ENCODE peak calls at places on chromosomes 5 and 9, in seven cellular contexts. R is prostate gland, C is stomach, L is neural progenitor cell, B is MCF 10A, U is kidney epithelial cell, O is neural crest cell. D is an unnamed sample.

GRCh38 chr9:123561055-123561454 is 205.1 kb downstream of the CRB2 start:
- DNase-seq in R (no peak), C (no peak), L (no peak), B (no peak), U (no peak), O (no peak), D (no peak)

GRCh38 chr5:41903382-41903891 is 707 bp upstream of the RIMOC1 start:
- DNase-seq in R (no peak), C (no peak), L (no peak), B (no peak), U (no peak), O (no peak), D (no peak)

GRCh38 chr9:99491408-99492259 is 269.6 kb downstream of the SEC61B start:
- DNase-seq in R (no peak), C (no peak), L (no peak), B (no peak), U (no peak), O (no peak), D (no peak)

GRCh38 chr9:75658301-75658919 is 232.1 kb upstream of the PCSK5 start:
- DNase-seq in R (no peak), C (no peak), L (no peak), B (no peak), U (peak), O (no peak), D (no peak)

GRCh38 chr5:74673011-74673790 is 11.8 kb upstream of the HEXB start:
- DNase-seq in R (no peak), C (no peak), L (peak), B (peak), U (no peak), O (no peak), D (no peak)

GRCh38 chr5:147427784-147428401 is 82.0 kb downstream of the DPYSL3 start:
- DNase-seq in R (no peak), C (no peak), L (no peak), B (peak), U (no peak), O (no peak), D (no peak)

GRCh38 chr5:100901851-100902341 is 1.2 kb downstream of the ST8SIA4 start:
- DNase-seq in R (no peak), C (peak), L (peak), B (peak), U (no peak), O (no peak), D (no peak)

GRCh38 chr5:139141841-139142240 is 56.3 kb downstream of the SIL1 start:
- DNase-seq in R (peak), C (peak), L (no peak), B (peak), U (no peak), O (no peak), D (no peak)

GRCh38 chr9:5446451-5447236 is 3.7 kb upstream of the CD274 start:
- DNase-seq in R (no peak), C (no peak), L (no peak), B (no peak), U (no peak), O (no peak), D (no peak)

GRCh38 chr5:174251305-174251704 is 205.8 kb downstream of the NSG2 start:
- DNase-seq in R (no peak), C (no peak), L (no peak), B (no peak), U (no peak), O (no peak), D (no peak)

GRCh38 chr5:10438301-10438700 is 3.4 kb upstream of the ROPN1L start:
- DNase-seq in R (no peak), C (no peak), L (no peak), B (no peak), U (no peak), O (no peak), D (no peak)

GRCh38 chr9:114856210-114856941 is 50.5 kb upstream of the TNFSF15 start:
- DNase-seq in R (no peak), C (no peak), L (no peak), B (peak), U (no peak), O (no peak), D (no peak)

GRCh38 chr9:16869961-16870605 is 387 bp downstream of the BNC2 start:
- DNase-seq in R (no peak), C (no peak), L (peak), B (no peak), U (no peak), O (peak), D (no peak)

GRCh38 chr5:151123897-151124751 is 33.5 kb downstream of the ANXA6 start:
- DNase-seq in R (peak), C (peak), L (peak), B (peak), U (no peak), O (no peak), D (peak)

GRCh38 chr9:117622347-117622746 is 81.9 kb upstream of the TLR4 start:
- DNase-seq in R (no peak), C (no peak), L (peak), B (no peak), U (no peak), O (no peak), D (no peak)

GRCh38 chr5:123460296-123460729 is 37.1 kb upstream of the CEP120 start:
- DNase-seq in R (no peak), C (no peak), L (no peak), B (peak), U (peak), O (no peak), D (peak)

GRCh38 chr9:36867672-36868471 is 166.2 kb downstream of the PAX5 start:
- DNase-seq in R (no peak), C (peak), L (no peak), B (no peak), U (no peak), O (no peak), D (no peak)

GRCh38 chr5:76579166-76579765 is 43.9 kb downstream of the F2RL2 start:
- DNase-seq in R (no peak), C (no peak), L (no peak), B (peak), U (no peak), O (no peak), D (no peak)

GRCh38 chr5:1649554-1649953 is 125.8 kb upstream of the LPCAT1 start:
- DNase-seq in R (no peak), C (no peak), L (no peak), B (no peak), U (no peak), O (no peak), D (no peak)

GRCh38 chr9:35749515-35750255 is 598 bp downstream of the RGP1 start:
- DNase-seq in R (peak), C (peak), L (peak), B (peak), U (no peak), O (no peak), D (peak)

GRCh38 chr5:40605295-40605958 is 74.3 kb upstream of the PTGER4 start:
- DNase-seq in R (no peak), C (no peak), L (no peak), B (peak), U (no peak), O (no peak), D (no peak)

GRCh38 chr9:95079461-95079860 is 238.0 kb downstream of the FANCC start:
- DNase-seq in R (no peak), C (peak), L (no peak), B (no peak), U (no peak), O (no peak), D (no peak)

GRCh38 chr5:90000351-90000750 is 409.2 kb downstream of the CETN3 start:
- DNase-seq in R (no peak), C (no peak), L (no peak), B (no peak), U (no peak), O (no peak), D (no peak)

GRCh38 chr9:78149738-78150291 is 86.1 kb upstream of the CEP78 start:
- DNase-seq in R (no peak), C (no peak), L (no peak), B (no peak), U (no peak), O (no peak), D (no peak)

GRCh38 chr9:106697799-106698591 is 165.0 kb upstream of the ZNF462 start:
- DNase-seq in R (peak), C (peak), L (no peak), B (peak), U (peak), O (no peak), D (peak)

GRCh38 chr5:82331557-82331956 is 53.4 kb upstream of the RPS23 start:
- DNase-seq in R (no peak), C (no peak), L (no peak), B (no peak), U (no peak), O (no peak), D (no peak)

GRCh38 chr5:152532714-152533113 is 127.6 kb upstream of the NMUR2 start:
- DNase-seq in R (no peak), C (no peak), L (peak), B (peak), U (peak), O (no peak), D (peak)

GRCh38 chr5:9112520-9113291 is 433.2 kb downstream of the SEMA5A start:
- DNase-seq in R (no peak), C (no peak), L (no peak), B (peak), U (no peak), O (no peak), D (no peak)

GRCh38 chr5:143634689-143635088 is 177.3 kb upstream of the HMHB1 start:
- DNase-seq in R (no peak), C (no peak), L (no peak), B (no peak), U (no peak), O (no peak), D (no peak)

GRCh38 chr5:76971471-76971870 is 18.6 kb downstream of the CRHBP start:
- DNase-seq in R (no peak), C (no peak), L (no peak), B (no peak), U (no peak), O (no peak), D (no peak)

GRCh38 chr5:149500922-149501582 is 50.2 kb downstream of the CSNK1A1 start:
- DNase-seq in R (no peak), C (no peak), L (no peak), B (no peak), U (peak), O (no peak), D (no peak)

GRCh38 chr5:68067353-68067752 is 148.2 kb upstream of the PIK3R1 start:
- DNase-seq in R (no peak), C (no peak), L (no peak), B (peak), U (no peak), O (no peak), D (no peak)

GRCh38 chr5:54944364-54944763 is 41.0 kb downstream of the ESM1 start:
- DNase-seq in R (peak), C (no peak), L (peak), B (peak), U (no peak), O (no peak), D (peak)

GRCh38 chr9:86470326-86470725 is 116.1 kb upstream of the TUT7 start:
- DNase-seq in R (no peak), C (no peak), L (no peak), B (no peak), U (no peak), O (no peak), D (no peak)

GRCh38 chr9:130111805-130112204 is 58.1 kb downstream of the GPR107 start:
- DNase-seq in R (no peak), C (no peak), L (no peak), B (no peak), U (no peak), O (no peak), D (no peak)

GRCh38 chr9:65435464-65435863 is 150.5 kb upstream of the FOXD4L5 start:
- DNase-seq in R (no peak), C (no peak), L (no peak), B (no peak), U (no peak), O (no peak), D (no peak)

GRCh38 chr5:177382423-177383029 is 1.7 kb upstream of the SLC34A1 start:
- DNase-seq in R (peak), C (peak), L (peak), B (peak), U (no peak), O (no peak), D (no peak)

GRCh38 chr9:108551030-108551964 is 304.5 kb downstream of the ACTL7B start:
- DNase-seq in R (peak), C (no peak), L (peak), B (peak), U (peak), O (no peak), D (peak)

GRCh38 chr5:42965934-42966333 is 74.2 kb downstream of the ANXA2R start:
- DNase-seq in R (no peak), C (no peak), L (no peak), B (no peak), U (no peak), O (no peak), D (no peak)

GRCh38 chr5:42974546-42974945 is 65.6 kb downstream of the ANXA2R start:
- DNase-seq in R (no peak), C (no peak), L (no peak), B (no peak), U (no peak), O (no peak), D (no peak)

DNA sequence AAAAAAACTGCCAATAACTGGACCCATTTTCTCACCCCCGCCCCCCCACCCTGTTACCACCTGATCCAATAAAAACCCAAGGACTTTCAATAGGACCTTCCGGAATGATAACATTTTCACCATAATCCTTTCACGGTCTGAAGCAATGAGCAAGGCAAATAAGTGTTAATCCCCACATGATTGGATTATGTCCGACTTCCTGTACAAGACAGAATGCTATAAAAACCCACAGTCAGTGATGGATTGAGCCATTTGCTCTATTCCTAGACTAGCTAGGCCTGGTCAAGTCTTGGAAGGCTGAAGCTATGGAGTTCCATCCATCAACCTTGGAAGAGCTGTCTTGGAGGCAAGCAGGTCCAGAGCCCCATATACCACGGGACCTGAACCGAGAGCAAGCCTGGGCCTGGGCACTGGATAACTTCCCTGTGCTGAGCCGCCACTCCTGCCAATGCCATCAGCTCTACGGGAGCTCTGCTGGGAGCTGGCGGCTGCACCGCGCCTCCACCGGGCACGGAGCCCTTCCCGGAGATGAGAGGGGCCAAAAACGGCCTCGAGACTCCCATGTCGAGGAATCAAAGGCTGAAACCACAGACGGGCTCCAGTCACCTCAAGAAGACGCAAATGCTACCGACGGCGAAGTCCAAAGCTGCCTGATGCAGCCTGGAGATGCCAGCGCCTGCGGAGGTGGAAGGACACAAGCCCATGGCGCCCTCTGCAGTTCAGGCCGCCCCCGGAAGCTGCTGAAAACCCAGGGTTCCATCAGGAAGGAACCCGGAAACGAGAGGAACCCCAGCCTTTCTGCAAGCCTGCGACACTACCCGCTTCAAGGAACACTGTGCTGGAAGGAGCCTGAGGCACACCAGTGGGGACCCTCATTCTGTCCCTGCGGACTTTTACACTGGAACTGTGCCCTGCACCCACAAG is 69.2 kb downstream of the ANXA2R start:
- DNase-seq in R (no peak), C (no peak), L (peak), B (peak), U (no peak), O (no peak), D (no peak)
- TF ChIP-seq CTCF in R (no peak), C (no peak), L (peak), B (no peak), U (peak), O (no peak), D (no peak)

GRCh38 chr5:131423056-131423455 is 159.2 kb downstream of the CDC42SE2 start:
- DNase-seq in R (no peak), C (no peak), L (peak), B (peak), U (no peak), O (no peak), D (no peak)
- TF ChIP-seq CTCF in R (peak), C (no peak), L (peak), B (peak), U (peak), O (peak), D (peak)

GRCh38 chr5:161288071-161288470 is 258.5 kb downstream of the GABRB2 start:
- DNase-seq in R (no peak), C (no peak), L (no peak), B (no peak), U (no peak), O (no peak), D (no peak)
- TF ChIP-seq CTCF in R (no peak), C (no peak), L (no peak), B (no peak), U (no peak), O (no peak), D (no peak)

GRCh38 chr5:96734871-96735325 is 72.7 kb downstream of the CAST start:
- DNase-seq in R (no peak), C (no peak), L (no peak), B (peak), U (no peak), O (no peak), D (no peak)

GRCh38 chr5:96726802-96727201 is 64.6 kb downstream of the CAST start:
- DNase-seq in R (no peak), C (no peak), L (no peak), B (no peak), U (no peak), O (no peak), D (no peak)

GRCh38 chr5:96733771-96734498 is 71.8 kb downstream of the CAST start:
- DNase-seq in R (peak), C (no peak), L (no peak), B (peak), U (no peak), O (no peak), D (peak)

GRCh38 chr5:96725257-96725656 is 63.1 kb downstream of the CAST start:
- DNase-seq in R (no peak), C (no peak), L (no peak), B (no peak), U (no peak), O (no peak), D (no peak)

DNA sequence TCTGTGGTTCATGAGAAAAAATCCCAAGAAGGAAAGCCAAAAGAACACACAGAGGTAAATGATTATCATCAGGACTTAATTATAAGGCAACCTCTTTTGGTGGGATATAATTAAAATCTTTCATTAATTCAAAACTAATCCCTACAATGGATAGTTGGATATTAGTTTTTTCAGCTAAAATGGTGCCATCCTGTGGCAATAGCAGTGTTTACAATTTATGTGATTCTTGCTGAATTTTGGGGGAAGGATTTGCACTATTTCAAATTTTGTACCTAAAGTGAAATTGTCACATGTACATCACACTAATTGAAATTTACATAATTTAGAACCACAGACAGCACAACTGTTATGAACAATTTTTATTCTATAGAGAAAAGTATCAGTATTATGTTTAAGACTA is 67.0 kb downstream of the CAST start:
- DNase-seq in R (no peak), C (no peak), L (no peak), B (no peak), U (no peak), O (no peak), D (no peak)
- TF ChIP-seq CTCF in R (peak), C (no peak), L (no peak), B (peak), U (peak), O (peak), D (no peak)

GRCh38 chr9:133496901-133497411 is 18.1 kb upstream of the SLC2A6 start:
- DNase-seq in R (no peak), C (no peak), L (no peak), B (no peak), U (no peak), O (no peak), D (no peak)
- TF ChIP-seq CTCF in R (no peak), C (no peak), L (no peak), B (no peak), U (no peak), O (no peak), D (no peak)

DNA sequence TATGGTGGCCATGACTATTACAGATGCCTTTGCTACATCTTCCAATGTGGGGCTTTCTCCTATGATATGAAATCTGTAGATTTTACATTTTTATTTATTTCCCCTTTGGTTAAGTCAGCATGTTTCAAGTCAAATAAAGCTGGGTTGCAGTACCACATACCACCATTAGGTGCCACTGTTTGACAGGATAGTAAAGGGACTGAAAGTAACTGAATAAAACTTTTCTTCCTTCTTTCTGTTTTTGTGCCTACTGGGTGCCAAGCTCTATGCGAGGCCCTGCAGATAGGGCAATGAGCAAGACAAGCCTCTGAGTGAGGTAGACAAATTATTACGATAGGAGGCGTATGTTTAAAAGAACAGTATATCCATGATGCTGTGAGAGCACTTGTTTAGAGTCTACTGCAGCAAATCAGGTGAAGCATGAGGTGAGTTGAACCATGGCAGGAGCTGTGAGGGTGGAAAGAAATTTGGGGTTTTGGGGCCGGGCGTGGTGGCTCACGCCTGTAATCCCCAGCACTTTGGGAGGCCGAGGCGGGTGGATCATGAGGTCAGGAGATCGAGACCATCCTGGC is 64.8 kb downstream of the GDNF start:
- DNase-seq in R (no peak), C (no peak), L (peak), B (peak), U (no peak), O (no peak), D (peak)
- TF ChIP-seq CTCF in R (peak), C (no peak), L (peak), B (peak), U (peak), O (peak), D (peak)